ENCODE peak calls at places on chromosome 3, in four cellular contexts. M is K562, K is HepG2, P is H1. N is an unnamed sample. For H3K4me1, the result is how much of the 10 kb centered on the place peaks cover.

GRCh38 chr3:57127849-57128566 is 37.1 kb downstream of the IL17RD start:
- DNase-seq in K (no peak), M (no peak), P (no peak), N (no peak)

GRCh38 chr3:189508784-189509489 is 122.3 kb upstream of the TP63 start:
- DNase-seq in P (no peak), M (no peak), K (no peak), N (no peak)

GRCh38 chr3:53858096-53858741 is 11.9 kb downstream of the IL17RB start:
- DNase-seq in P (no peak), M (no peak), K (no peak), N (no peak)

GRCh38 chr3:61632568-61633175 is 71.3 kb downstream of the PTPRG start:
- DNase-seq in K (no peak), M (no peak), P (no peak), N (no peak)

GRCh38 chr3:16667633-16668032 is 62.4 kb upstream of the DAZL start:
- DNase-seq in K (no peak), M (no peak), P (no peak), N (no peak)

GRCh38 chr3:154188846-154189245 is 67.7 kb downstream of the ARHGEF26 start:
- DNase-seq in K (no peak), M (no peak), P (no peak), N (no peak)

GRCh38 chr3:9222049-9222448 is 27.4 kb downstream of the SRGAP3 start:
- DNase-seq in K (no peak), P (no peak), M (no peak), N (no peak)

GRCh38 chr3:127566801-127567200 is 23.7 kb downstream of the TPRA1 start:
- DNase-seq in K (no peak), P (no peak), M (no peak), N (no peak)

GRCh38 chr3:154943981-154944380 is 136.1 kb upstream of the MME start:
- DNase-seq in P (no peak), M (no peak), K (no peak), N (no peak)

GRCh38 chr3:118101891-118102290 is 932.8 kb downstream of the IGSF11 start:
- DNase-seq in K (no peak), M (no peak), P (no peak), N (no peak)

GRCh38 chr3:46998121-46998851 is 18.8 kb downstream of the NBEAL2 start:
- DNase-seq in K (peak), M (peak), P (peak), N (peak)

GRCh38 chr3:42717311-42717710 is 14.7 kb upstream of the HHATL start:
- DNase-seq in M (no peak), P (no peak), K (no peak), N (no peak)

GRCh38 chr3:98457543-98457942 is 5.5 kb upstream of the OR5K1 start:
- DNase-seq in M (no peak), P (no peak), K (no peak), N (no peak)

GRCh38 chr3:173688216-173688842 is 290.8 kb downstream of the NLGN1 start:
- DNase-seq in P (no peak), K (no peak), M (no peak), N (no peak)

GRCh38 chr3:160869825-160870224 is 113.8 kb downstream of the PPM1L start:
- DNase-seq in P (no peak), K (no peak), M (no peak), N (no peak)

GRCh38 chr3:120177907-120178306 is 83.7 kb upstream of the GSK3B start:
- DNase-seq in P (no peak), K (peak), M (no peak), N (peak)

GRCh38 chr3:123447749-123448502 is 964 bp downstream of the ADCY5 start:
- DNase-seq in K (no peak), M (peak), P (peak), N (no peak)

GRCh38 chr3:139534992-139535879 is 4.3 kb downstream of the RBP1 start:
- DNase-seq in P (no peak), M (peak), K (peak), N (no peak)

GRCh38 chr3:172084871-172085556 is 45.6 kb downstream of the FNDC3B start:
- DNase-seq in M (no peak), K (no peak), P (no peak), N (no peak)

GRCh38 chr3:65030847-65031463 is 343.2 kb upstream of the ADAMTS9 start:
- DNase-seq in P (no peak), M (peak), K (no peak), N (peak)

GRCh38 chr3:142723665-142723967 is 218 bp upstream of the TRPC1 start:
- DNase-seq in P (no peak), M (no peak), K (no peak), N (no peak)

GRCh38 chr3:150469931-150470740 is 62.0 kb downstream of the TSC22D2 start:
- DNase-seq in K (no peak), P (no peak), M (no peak), N (no peak)

GRCh38 chr3:41508063-41508696 is 308.9 kb downstream of the CTNNB1 start:
- DNase-seq in P (peak), K (no peak), M (no peak), N (peak)

GRCh38 chr3:71262368-71263265 is 320.9 kb downstream of the FOXP1 start:
- DNase-seq in K (peak), P (no peak), M (no peak), N (no peak)

GRCh38 chr3:50620420-50620819 is 3.5 kb downstream of the MAPKAPK3 start:
- DNase-seq in K (no peak), M (no peak), P (no peak), N (no peak)

GRCh38 chr3:33096103-33096868 is 660 bp downstream of the GLB1 start:
- DNase-seq in M (peak), K (peak), P (peak), N (peak)

GRCh38 chr3:10228248-10228950 is 19.9 kb upstream of the TATDN2 start:
- DNase-seq in P (no peak), M (no peak), K (no peak), N (no peak)

GRCh38 chr3:66158933-66159332 is 61.9 kb upstream of the SLC25A26 start:
- DNase-seq in P (no peak), M (no peak), K (peak), N (no peak)

GRCh38 chr3:19937459-19938362 is 3.7 kb upstream of the EFHB start:
- DNase-seq in K (peak), M (peak), P (no peak), N (no peak)

GRCh38 chr3:99774467-99774866 is 43.2 kb upstream of the CMSS1 start:
- DNase-seq in M (no peak), P (no peak), K (no peak), N (no peak)

DNA sequence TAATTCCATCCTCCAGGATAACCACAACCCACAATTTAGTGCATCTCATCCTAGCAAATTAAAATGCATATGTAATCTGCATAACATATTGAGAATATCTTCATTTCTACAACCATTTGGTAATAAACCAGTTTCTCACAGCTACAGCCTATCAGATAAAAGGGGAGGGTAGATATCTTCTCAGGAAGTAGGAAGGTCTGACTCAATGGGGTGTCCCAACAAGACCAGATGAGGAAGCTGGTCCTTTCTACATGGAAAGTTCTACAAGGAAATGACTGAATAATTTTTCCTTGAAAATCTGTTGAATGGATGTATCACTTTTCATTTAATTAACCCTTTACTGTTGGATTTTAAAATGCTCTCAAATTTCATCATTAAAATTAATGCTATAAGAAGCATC is 17.5 kb upstream of the TMPRSS7 start:
- DNase-seq in P (no peak), M (no peak), K (no peak), N (no peak)
- TF ChIP-seq KDM1A in P (no peak), M (no peak), K (no peak), N (no peak)

GRCh38 chr3:52221563-52222318 is 3.7 kb downstream of the TLR9 start:
- DNase-seq in K (no peak), P (peak), M (no peak), N (no peak)

GRCh38 chr3:52221141-52221562 is 4.3 kb downstream of the TLR9 start:
- DNase-seq in K (no peak), M (no peak), P (peak), N (no peak)

GRCh38 chr3:52222319-52223221 is 2.9 kb downstream of the TLR9 start:
- DNase-seq in K (no peak), M (no peak), P (no peak), N (no peak)

GRCh38 chr3:52225452-52226228 is at the start of gene TLR9:
- DNase-seq in K (no peak), P (peak), M (no peak), N (no peak)

GRCh38 chr3:52223449-52224408 is 1.7 kb downstream of the TLR9 start:
- DNase-seq in P (no peak), M (no peak), K (no peak), N (no peak)
- H3K4me1 ChIP-seq in P (under half), M (half or more), K (under half), N (under half)

DNA sequence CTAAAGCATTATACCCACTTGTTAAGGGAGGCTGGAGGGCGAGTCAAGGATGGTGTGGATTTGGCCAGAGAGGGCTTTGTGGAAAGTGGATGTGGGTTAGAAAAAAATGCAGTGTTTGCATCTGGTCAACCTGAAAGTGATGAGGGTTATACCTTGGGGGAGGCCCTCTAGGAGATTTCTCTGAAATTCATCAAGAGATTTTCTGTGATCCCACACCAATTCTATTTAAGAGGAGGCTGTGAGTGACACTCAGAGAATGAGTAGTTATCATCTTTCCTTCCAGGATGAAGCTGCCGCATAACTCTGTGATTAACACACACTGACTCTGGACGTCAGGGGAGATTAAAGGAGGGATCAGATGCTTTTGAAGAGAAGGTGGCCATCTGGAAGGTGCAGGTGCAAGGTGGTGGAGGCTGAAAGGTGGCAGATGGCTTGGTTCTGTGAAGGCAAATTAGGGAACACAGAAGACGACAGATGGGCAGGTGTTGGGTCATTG is 54.8 kb downstream of the ANAPC13 start:
- DNase-seq in M (no peak), K (no peak), P (no peak), N (no peak)
- TF ChIP-seq MAFK in M (no peak), K (no peak), P (no peak), N (no peak)

DNA sequence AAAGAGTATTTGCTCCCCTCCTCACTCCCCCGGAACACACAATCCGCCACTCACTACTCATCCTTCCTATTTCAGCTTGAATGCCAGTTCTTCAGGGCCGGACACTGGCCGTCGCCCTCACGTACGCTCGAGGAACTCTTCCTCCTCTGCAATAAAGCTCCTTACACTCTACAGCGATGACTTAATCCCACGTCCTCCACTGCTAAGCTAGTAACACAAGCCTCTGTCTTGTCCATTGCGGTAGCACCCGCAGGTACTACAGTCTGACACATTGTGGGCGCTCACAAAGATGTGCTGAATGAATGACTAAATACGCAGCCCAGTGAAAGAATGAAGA is 625 bp upstream of the EPHB3 start:
- DNase-seq in P (no peak), K (no peak), M (no peak), N (peak)
- TF ChIP-seq KDM1A in P (no peak), K (no peak), M (no peak), N (no peak)

DNA sequence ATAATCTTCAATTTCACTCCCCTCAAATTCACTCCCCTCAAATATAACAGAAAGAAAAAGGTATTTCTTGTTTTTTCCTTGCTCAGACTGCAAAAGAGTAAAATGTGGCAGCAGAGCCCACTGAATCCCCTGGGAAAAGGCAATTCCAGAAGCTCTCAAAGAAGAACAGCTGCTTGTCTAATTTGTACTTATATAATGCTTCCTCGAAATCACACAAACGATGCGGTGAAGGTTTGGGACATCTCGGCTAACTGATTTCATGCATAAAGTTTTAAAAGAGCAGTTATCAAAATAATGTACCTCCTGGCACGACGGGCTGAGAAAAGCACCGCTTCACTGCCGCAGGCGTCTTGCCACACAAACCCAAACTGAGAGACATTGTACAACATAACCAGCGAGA is 10.7 kb downstream of the BDH1 start:
- DNase-seq in P (no peak), K (no peak), M (no peak), N (no peak)
- H3K4me1 ChIP-seq in P (under half), K (under half), M (under half), N (under half)